ENCODE peak calls at places on chromosomes 6 and 20, in five cellular contexts. E, L, Z, Q and W are unnamed samples.

GRCh38 chr6:166619912-166620311 is 7.1 kb downstream of the RPS6KA2 start:
- DNase-seq in E (peak; percentile 98), L (no peak), Z (no peak), Q (no peak), W (peak; percentile 69)

GRCh38 chr6:121848523-121849255 is 413.2 kb downstream of the GJA1 start:
- DNase-seq in E (peak; percentile 11), L (no peak), Z (no peak), Q (no peak), W (no peak)

GRCh38 chr20:63829598-63829942 is 1.5 kb downstream of the ZBTB46 start:
- DNase-seq in E (no peak), L (no peak), Z (no peak), Q (no peak), W (no peak)

GRCh38 chr20:58479666-58480454 is 35.3 kb downstream of the APCDD1L start:
- DNase-seq in E (no peak), L (no peak), Z (no peak), Q (no peak), W (no peak)

GRCh38 chr6:75317503-75318206 is 33.1 kb upstream of the TMEM30A start:
- DNase-seq in E (peak; percentile 69), L (no peak), Z (no peak), Q (no peak), W (no peak)

GRCh38 chr6:151313060-151313459 is 73.3 kb downstream of the AKAP12 start:
- DNase-seq in E (no peak), L (peak; percentile 31), Z (no peak), Q (peak; percentile 81), W (no peak)

GRCh38 chr6:33995873-33996475 is 149.9 kb downstream of the GRM4 start:
- DNase-seq in E (no peak), L (no peak), Z (no peak), Q (no peak), W (no peak)

GRCh38 chr6:21933351-21933750 is 339.8 kb downstream of the SOX4 start:
- DNase-seq in E (no peak), L (no peak), Z (no peak), Q (no peak), W (no peak)

GRCh38 chr6:14415452-14415851 is 297.9 kb downstream of the CD83 start:
- DNase-seq in E (no peak), L (no peak), Z (no peak), Q (no peak), W (no peak)

GRCh38 chr6:135360222-135360621 is 137.3 kb downstream of the AHI1 start:
- DNase-seq in E (no peak), L (no peak), Z (no peak), Q (no peak), W (no peak)